ENCODE peak calls at places on chromosomes 6 and 20, in seven cellular contexts. H is AG04450; O is left ventricle myocardium inferior; E is AG04449; Y is kidney tubule cell; Q is activated CD8-positive, alpha-beta T cell treated with anti-CD3 and anti-CD28 coated beads, Interleukin-2, amount 10 ng/mL, durations not matched to agents 7 days and 5 days; U is kidney glomerular epithelial cell. V is an unnamed sample.

GRCh38 chr6:10248378-10248843 is 166.5 kb downstream of the TFAP2A start:
- DNase-seq in H (no peak), O (no peak), E (peak; percentile 2), Y (no peak), Q (no peak), U (no peak), V (no peak)

GRCh38 chr20:24134284-24134683 is 145.7 kb upstream of the GGTLC1 start:
- DNase-seq in H (no peak), O (no peak), E (no peak), Y (peak; percentile 70), Q (no peak), U (no peak), V (no peak)

GRCh38 chr6:108518714-108519576 is 41.8 kb upstream of the FOXO3 start:
- DNase-seq in H (no peak), O (no peak), E (no peak), Y (peak; percentile 37), Q (peak; percentile 37), U (no peak), V (no peak)

GRCh38 chr6:13431861-13432465 is 55.4 kb downstream of the GFOD1 start:
- DNase-seq in H (no peak), O (no peak), E (no peak), Y (peak; percentile 54), Q (peak; percentile 57), U (no peak), V (peak; percentile 43)

GRCh38 chr20:37276494-37277252 is 12.8 kb upstream of the MANBAL start:
- DNase-seq in H (peak; percentile 85), O (peak; percentile 41), E (no peak), Y (peak; percentile 57), Q (peak; percentile 38), U (peak; percentile 11), V (no peak)

GRCh38 chr6:38833320-38833719 is 118.2 kb downstream of the DNAH8 start:
- DNase-seq in H (no peak), O (no peak), E (no peak), Y (no peak), Q (no peak), U (no peak), V (no peak)

GRCh38 chr6:15129872-15130271 is 116.0 kb upstream of the JARID2 start:
- DNase-seq in H (no peak), O (no peak), E (no peak), Y (no peak), Q (no peak), U (no peak), V (no peak)

GRCh38 chr20:63321148-63321831 is 28.3 kb downstream of the COL20A1 start:
- DNase-seq in H (no peak), O (peak; percentile 77), E (no peak), Y (no peak), Q (no peak), U (no peak), V (no peak)

GRCh38 chr6:137415127-137415833 is 78.9 kb downstream of the OLIG3 start:
- DNase-seq in H (peak; percentile 7), O (peak; percentile 26), E (no peak), Y (peak; percentile 76), Q (peak; percentile 79), U (peak; percentile 77), V (peak; percentile 67)